ENCODE peak calls at places on chromosome 9, in five cellular contexts. G is HCT116, O is fibroblast of lung, A is neural progenitor cell, R is endothelial cell of umbilical vein. N is an unnamed sample.
A peak's percentile ranks its signal among the peaks of the same experiment; 100 is the strongest.

GRCh38 chr9:34540826-34541225 is 18.0 kb upstream of the ENHO start:
- DNase-seq in G (no peak), O (peak; percentile 55), A (no peak), R (peak; percentile 64), N (no peak)

GRCh38 chr9:123373941-123374340 is 17.9 kb downstream of the CRB2 start:
- DNase-seq in G (no peak), O (peak; percentile 28), A (peak; percentile 95), R (no peak), N (no peak)

GRCh38 chr9:114521846-114522245 is 16.6 kb upstream of the WHRN start:
- DNase-seq in G (no peak), O (peak; percentile 50), A (no peak), R (no peak), N (no peak)

GRCh38 chr9:125524522-125524921 is 182.5 kb downstream of the MAPKAP1 start:
- DNase-seq in G (no peak), O (no peak), A (peak; percentile 53), R (peak; percentile 80), N (no peak)

GRCh38 chr9:92001244-92001643 is 51.2 kb upstream of the ROR2 start:
- DNase-seq in G (no peak), O (no peak), A (no peak), R (no peak), N (no peak)

GRCh38 chr9:36802171-36802920 is 229.7 kb downstream of the MELK start:
- DNase-seq in G (no peak), O (peak; percentile 53), A (no peak), R (no peak), N (no peak)

GRCh38 chr9:135647897-135648296 is 8.6 kb upstream of the GLT6D1 start:
- DNase-seq in G (no peak), O (peak; percentile 1), A (peak; percentile 49), R (no peak), N (no peak)

GRCh38 chr9:100033877-100034551 is 64.8 kb downstream of the ERP44 start:
- DNase-seq in G (no peak), O (no peak), A (no peak), R (no peak), N (no peak)

GRCh38 chr9:77616191-77616590 is 31.9 kb downstream of the GNA14 start:
- DNase-seq in G (no peak), O (no peak), A (no peak), R (peak; percentile 64), N (no peak)

GRCh38 chr9:37937403-37937802 is 33.5 kb upstream of the SLC25A51 start:
- DNase-seq in G (no peak), O (no peak), A (no peak), R (no peak), N (no peak)

GRCh38 chr9:136748201-136748600 is at the start of gene LCN6:
- DNase-seq in G (no peak), O (no peak), A (no peak), R (no peak), N (no peak)

GRCh38 chr9:134556531-134557068 is 85.0 kb upstream of the COL5A1 start:
- DNase-seq in G (no peak), O (no peak), A (no peak), R (no peak), N (no peak)

GRCh38 chr9:99076483-99077171 is 28.3 kb upstream of the TGFBR1 start:
- DNase-seq in G (no peak), O (no peak), A (no peak), R (no peak), N (no peak)

GRCh38 chr9:70883056-70883455 is 238.4 kb downstream of the TRPM3 start:
- DNase-seq in G (no peak), O (peak; percentile 63), A (no peak), R (peak; percentile 44), N (no peak)

GRCh38 chr9:31588010-31588409 is 796.4 kb upstream of the ACO1 start:
- DNase-seq in G (no peak), O (no peak), A (no peak), R (no peak), N (no peak)

GRCh38 chr9:101635020-101635419 is 40.3 kb upstream of the PPP3R2 start:
- DNase-seq in G (no peak), O (no peak), A (no peak), R (no peak), N (no peak)

GRCh38 chr9:116693233-116693731 is 6.2 kb downstream of the TRIM32 start:
- DNase-seq in G (no peak), O (peak; percentile 43), A (no peak), R (peak; percentile 6), N (no peak)

GRCh38 chr9:116460026-116460425 is 227.1 kb upstream of the TRIM32 start:
- DNase-seq in G (no peak), O (no peak), A (no peak), R (no peak), N (no peak)

GRCh38 chr9:101569736-101570501 is 24.9 kb downstream of the PPP3R2 start:
- DNase-seq in G (no peak), O (no peak), A (no peak), R (no peak), N (no peak)

GRCh38 chr9:15935661-15936315 is 382.9 kb downstream of the CCDC171 start:
- DNase-seq in G (no peak), O (peak; percentile 11), A (no peak), R (no peak), N (no peak)

GRCh38 chr9:92947268-92948031 is at the start of gene FGD3:
- DNase-seq in G (no peak), O (peak; percentile 32), A (peak; percentile 38), R (no peak), N (no peak)

GRCh38 chr9:137705443-137705863 is 86.6 kb downstream of the EHMT1 start:
- DNase-seq in G (no peak), O (no peak), A (no peak), R (no peak), N (no peak)

GRCh38 chr9:113650207-113651131 is 186.9 kb downstream of the RGS3 start:
- DNase-seq in G (no peak), O (peak; percentile 78), A (no peak), R (peak; percentile 86), N (no peak)

GRCh38 chr9:134983094-134983493 is 65.4 kb upstream of the FCN1 start:
- DNase-seq in G (no peak), O (no peak), A (peak; percentile 16), R (peak; percentile 4), N (peak; percentile 64)

GRCh38 chr9:134619456-134619982 is 22.1 kb upstream of the COL5A1 start:
- DNase-seq in G (no peak), O (no peak), A (no peak), R (no peak), N (no peak)

GRCh38 chr9:69307446-69308216 is 17.4 kb upstream of the ENTREP1 start:
- DNase-seq in G (no peak), O (peak; percentile 98), A (peak; percentile 79), R (peak; percentile 54), N (no peak)

GRCh38 chr9:13993482-13994267 is 320.3 kb downstream of the NFIB start:
- DNase-seq in G (no peak), O (no peak), A (peak; percentile 5), R (no peak), N (no peak)

GRCh38 chr9:22055090-22055489 is 46.0 kb upstream of the CDKN2B start:
- DNase-seq in G (no peak), O (no peak), A (no peak), R (no peak), N (no peak)

GRCh38 chr9:95481000-95481399 is 35.8 kb downstream of the PTCH1 start:
- DNase-seq in G (no peak), O (peak; percentile 45), A (no peak), R (no peak), N (no peak)

GRCh38 chr9:117400131-117400530 is 14.7 kb downstream of the ASTN2 start:
- DNase-seq in G (no peak), O (no peak), A (peak; percentile 59), R (no peak), N (no peak)

GRCh38 chr9:112299514-112299913 is 33.9 kb downstream of the PTBP3 start:
- DNase-seq in G (no peak), O (peak; percentile 61), A (no peak), R (peak; percentile 76), N (no peak)
- H3K79me2 ChIP-seq in G (peaks cover 88% of the 10 kb centered on the region), O (peaks cover 59% of the 10 kb centered on the region), A (peaks cover 100% of the 10 kb centered on the region), R (peaks cover 83% of the 10 kb centered on the region), N (peaks cover 98% of the 10 kb centered on the region)

DNA sequence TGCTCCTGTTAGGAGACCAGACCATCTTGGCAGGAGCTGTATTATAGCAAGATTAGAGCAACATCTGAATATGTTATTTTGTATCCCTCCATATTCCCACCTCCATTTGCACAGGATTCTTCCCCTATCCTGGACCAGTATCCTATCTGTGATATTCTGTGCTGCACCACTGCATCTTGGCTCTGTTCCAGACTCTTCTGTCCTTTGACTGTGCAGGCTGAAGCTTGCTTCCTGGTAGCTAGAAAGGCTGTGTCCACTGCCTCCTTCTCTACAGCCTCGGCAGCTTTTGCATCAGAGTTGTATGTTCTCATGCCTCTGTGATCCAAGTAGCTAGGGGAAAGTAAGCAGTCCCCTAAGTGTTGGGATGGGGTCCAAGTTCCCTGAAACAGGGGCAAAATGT is 104.1 kb downstream of the GAS1 start:
- DNase-seq in G (no peak), O (no peak), A (no peak), R (no peak), N (no peak)
- H3K27ac ChIP-seq in G (no peak overlapping the region), O (no peak overlapping the region), A (no peak overlapping the region), R (no peak overlapping the region), N (no peak overlapping the region)

GRCh38 chr9:109320338-109320733 is 523 bp downstream of the EPB41L4B start:
- DNase-seq in G (no peak), O (no peak), A (peak; percentile 68), R (no peak), N (no peak)
- H3K4me3 ChIP-seq in G (no peak overlapping the region), O (no peak overlapping the region), A (no peak overlapping the region), R (peak overlapping the region; percentile 4), N (no peak overlapping the region)

DNA sequence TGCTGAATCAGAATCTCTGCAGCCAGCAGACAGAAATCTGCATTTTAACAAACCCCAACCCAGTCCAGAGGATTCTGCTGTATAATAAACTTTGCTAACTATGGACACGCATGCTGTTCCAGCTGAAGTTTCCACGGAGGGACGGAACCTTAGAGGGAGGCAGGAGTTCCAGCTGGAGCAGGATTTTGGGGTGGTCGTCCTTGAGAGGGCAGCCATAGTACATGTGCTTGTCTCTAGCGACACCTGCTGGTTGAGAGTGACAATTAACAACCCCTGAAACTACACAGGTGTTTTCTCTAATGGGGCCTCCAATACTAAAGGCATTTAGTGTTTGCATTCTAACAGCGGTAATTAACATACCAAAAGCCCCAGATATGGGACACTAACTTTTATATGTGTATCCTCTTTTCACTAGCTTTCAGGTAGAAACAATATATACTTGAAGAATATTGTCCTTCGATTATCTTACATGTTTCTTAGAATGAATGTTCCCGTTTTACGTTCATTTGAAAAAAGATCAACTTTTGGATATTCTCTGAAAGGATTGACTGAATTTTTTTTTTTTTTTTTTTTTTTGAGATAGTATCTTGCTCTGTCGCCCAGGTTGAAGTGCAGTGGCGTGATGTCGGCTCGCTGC is 32.4 kb upstream of the FSD1L start:
- DNase-seq in G (peak; percentile 50), O (peak; percentile 34), A (peak; percentile 87), R (peak; percentile 51), N (peak; percentile 84)
- H3K79me2 ChIP-seq in G (no peaks in the 10 kb centered on the region), O (no peaks in the 10 kb centered on the region), A (no peaks in the 10 kb centered on the region), R (no peaks in the 10 kb centered on the region), N (no peaks in the 10 kb centered on the region)

DNA sequence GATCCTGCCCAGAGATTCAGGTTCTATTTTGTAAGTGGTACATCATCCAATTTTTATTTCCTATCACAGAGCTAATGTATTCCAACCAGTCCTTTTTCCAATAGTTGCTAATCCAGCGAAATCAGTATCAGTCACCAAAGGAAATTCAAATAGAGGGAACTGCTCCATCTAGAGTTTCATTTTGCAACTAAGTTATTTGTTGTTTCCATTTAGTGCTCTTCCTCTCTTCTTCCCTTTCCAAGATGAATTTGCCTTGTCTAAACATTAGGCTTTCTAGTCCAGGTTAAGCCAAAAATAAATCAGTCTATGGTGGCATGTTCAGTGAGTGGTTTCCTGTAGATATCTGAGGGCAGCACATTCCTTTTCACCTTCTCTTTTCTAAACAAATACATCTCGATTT is 79.8 kb upstream of the SPATA31D4 start:
- DNase-seq in G (no peak), O (peak; percentile 46), A (no peak), R (peak; percentile 96), N (no peak)
- H3K27ac ChIP-seq in G (no peak overlapping the region), O (no peak overlapping the region), A (no peak overlapping the region), R (peak overlapping the region; percentile 69), N (no peak overlapping the region)